ENCODE peak calls at places on chromosome 7, in seven cellular contexts. R is EH; S is naive thymus-derived CD8-positive, alpha-beta T cell; Z is HFF-Myc; F is ACHN; X is HL-60; A is tibial nerve. E is an unnamed sample.

GRCh38 chr7:148944935-148945934 is 61.1 kb upstream of the EZH2 start:
- DNase-seq in S (no peak), Z (no peak), F (peak; percentile 32), A (no peak), X (no peak), R (peak; percentile 69), E (no peak)

GRCh38 chr7:144975882-144976281 is 140.0 kb upstream of the TPK1 start:
- DNase-seq in Z (no peak), R (no peak), F (no peak), S (no peak), A (no peak), X (no peak), E (no peak)

GRCh38 chr7:130134726-130135125 is 64.4 kb downstream of the KLHDC10 start:
- DNase-seq in S (no peak), Z (no peak), R (no peak), X (no peak), F (no peak), A (no peak), E (no peak)

GRCh38 chr7:51162724-51163329 is 153.8 kb downstream of the COBL start:
- DNase-seq in X (peak; percentile 71), Z (peak; percentile 77), R (peak; percentile 80), S (peak; percentile 55), A (peak; percentile 66), F (peak; percentile 93), E (peak; percentile 73)

GRCh38 chr7:101940830-101941229 is 123.4 kb downstream of the CUX1 start:
- DNase-seq in X (no peak), S (no peak), R (no peak), A (no peak), F (no peak), Z (no peak), E (peak; percentile 58)

GRCh38 chr7:150665075-150665794 is 20.3 kb upstream of the GIMAP2 start:
- DNase-seq in S (no peak), Z (no peak), F (no peak), X (no peak), A (no peak), R (no peak), E (no peak)

GRCh38 chr7:45924283-45924682 is 3.2 kb upstream of the IGFBP3 start:
- DNase-seq in A (no peak), X (no peak), F (peak; percentile 73), R (peak; percentile 87), S (no peak), Z (no peak), E (no peak)

GRCh38 chr7:84245831-84246230 is 51.2 kb upstream of the SEMA3A start:
- DNase-seq in S (no peak), Z (no peak), A (no peak), X (no peak), F (no peak), R (no peak), E (no peak)

GRCh38 chr7:142441074-142441403 is 183.2 kb upstream of the PRSS58 start:
- DNase-seq in R (no peak), Z (no peak), X (peak; percentile 83), F (no peak), S (no peak), A (no peak), E (no peak)

GRCh38 chr7:13981070-13981469 is 8.4 kb downstream of the ETV1 start:
- DNase-seq in R (peak; percentile 94), X (no peak), F (peak; percentile 96), S (no peak), A (no peak), Z (peak; percentile 96), E (peak; percentile 71)

GRCh38 chr7:151087247-151088018 is 1.2 kb downstream of the AGAP3 start:
- DNase-seq in F (peak; percentile 78), S (no peak), R (peak; percentile 61), X (peak; percentile 29), Z (no peak), A (no peak), E (no peak)

GRCh38 chr7:46032353-46032752 is 111.3 kb upstream of the IGFBP3 start:
- DNase-seq in S (no peak), A (no peak), R (peak; percentile 75), F (no peak), Z (no peak), X (no peak), E (no peak)

GRCh38 chr7:100476903-100477870 is 1.8 kb downstream of the TSC22D4 start:
- DNase-seq in F (no peak), A (no peak), S (peak; percentile 45), R (peak; percentile 20), Z (no peak), X (peak; percentile 45), E (no peak)

GRCh38 chr7:20748853-20749252 is 37.8 kb downstream of the SP8 start:
- DNase-seq in Z (no peak), A (no peak), X (no peak), R (no peak), S (no peak), F (no peak), E (no peak)